ENCODE peak calls at places on chromosomes 3 and 15, in seven cellular contexts. One of them, this sample, is unnamed.

GRCh38 chr3:189554868-189555557 is 76.2 kb upstream of the TP63 start:
- DNase-seq in astrocyte: no peak
- DNase-seq in stomach: no peak
- DNase-seq in CD14-positive monocyte: no peak
- DNase-seq in heart left ventricle: peak
- DNase-seq in A549: no peak
- DNase-seq in psoas muscle: peak
- DNase-seq in this sample: no peak

GRCh38 chr3:186118692-186119091 is 9.8 kb upstream of the ETV5 start:
- DNase-seq in CD14-positive monocyte: no peak
- DNase-seq in stomach: no peak
- DNase-seq in A549: no peak
- DNase-seq in astrocyte: no peak
- DNase-seq in psoas muscle: no peak
- DNase-seq in heart left ventricle: no peak
- DNase-seq in this sample: no peak

GRCh38 chr3:15682766-15683165 is 81.2 kb downstream of the BTD start:
- DNase-seq in stomach: no peak
- DNase-seq in A549: no peak
- DNase-seq in CD14-positive monocyte: no peak
- DNase-seq in heart left ventricle: no peak
- DNase-seq in psoas muscle: no peak
- DNase-seq in astrocyte: no peak
- DNase-seq in this sample: no peak

GRCh38 chr15:50880651-50881114 is 27.8 kb upstream of the AP4E1 start:
- DNase-seq in psoas muscle: no peak
- DNase-seq in astrocyte: peak
- DNase-seq in heart left ventricle: no peak
- DNase-seq in CD14-positive monocyte: no peak
- DNase-seq in stomach: no peak
- DNase-seq in A549: no peak
- DNase-seq in this sample: no peak

GRCh38 chr15:76153241-76154197 is 93.7 kb downstream of the TMEM266 start:
- DNase-seq in astrocyte: no peak
- DNase-seq in stomach: no peak
- DNase-seq in A549: no peak
- DNase-seq in CD14-positive monocyte: no peak
- DNase-seq in heart left ventricle: no peak
- DNase-seq in psoas muscle: no peak
- DNase-seq in this sample: no peak

GRCh38 chr3:53588122-53588521 is 93.7 kb downstream of the CACNA1D start:
- DNase-seq in CD14-positive monocyte: no peak
- DNase-seq in stomach: no peak
- DNase-seq in A549: peak
- DNase-seq in heart left ventricle: no peak
- DNase-seq in astrocyte: no peak
- DNase-seq in psoas muscle: no peak
- DNase-seq in this sample: no peak

GRCh38 chr3:195175076-195175475 is 95.9 kb downstream of the XXYLT1 start:
- DNase-seq in CD14-positive monocyte: no peak
- DNase-seq in A549: no peak
- DNase-seq in psoas muscle: no peak
- DNase-seq in heart left ventricle: no peak
- DNase-seq in astrocyte: no peak
- DNase-seq in stomach: no peak
- DNase-seq in this sample: no peak

GRCh38 chr15:89512631-89513030 is 16.2 kb upstream of the RHCG start:
- DNase-seq in astrocyte: no peak
- DNase-seq in stomach: no peak
- DNase-seq in CD14-positive monocyte: no peak
- DNase-seq in A549: no peak
- DNase-seq in psoas muscle: no peak
- DNase-seq in heart left ventricle: no peak
- DNase-seq in this sample: peak

GRCh38 chr3:71784201-71784913 is 591 bp downstream of the PROK2 start:
- DNase-seq in CD14-positive monocyte: no peak
- DNase-seq in astrocyte: no peak
- DNase-seq in stomach: no peak
- DNase-seq in psoas muscle: no peak
- DNase-seq in A549: no peak
- DNase-seq in heart left ventricle: no peak
- DNase-seq in this sample: no peak

GRCh38 chr15:48596841-48597240 is 48.7 kb downstream of the FBN1 start:
- DNase-seq in stomach: no peak
- DNase-seq in CD14-positive monocyte: no peak
- DNase-seq in heart left ventricle: no peak
- DNase-seq in astrocyte: no peak
- DNase-seq in A549: no peak
- DNase-seq in psoas muscle: no peak
- DNase-seq in this sample: no peak

GRCh38 chr3:23821858-23822257 is 16.1 kb downstream of the UBE2E1 start:
- DNase-seq in astrocyte: no peak
- DNase-seq in stomach: no peak
- DNase-seq in heart left ventricle: no peak
- DNase-seq in A549: no peak
- DNase-seq in psoas muscle: no peak
- DNase-seq in CD14-positive monocyte: no peak
- DNase-seq in this sample: no peak

GRCh38 chr15:88376574-88377174 is 90.5 kb downstream of the MRPL46 start:
- DNase-seq in stomach: no peak
- DNase-seq in A549: no peak
- DNase-seq in CD14-positive monocyte: no peak
- DNase-seq in psoas muscle: no peak
- DNase-seq in astrocyte: peak
- DNase-seq in heart left ventricle: no peak
- DNase-seq in this sample: no peak

GRCh38 chr15:71951134-71951533 is 140.8 kb downstream of the NR2E3 start:
- DNase-seq in heart left ventricle: no peak
- DNase-seq in A549: no peak
- DNase-seq in astrocyte: peak
- DNase-seq in stomach: no peak
- DNase-seq in CD14-positive monocyte: no peak
- DNase-seq in psoas muscle: no peak
- DNase-seq in this sample: no peak

DNA sequence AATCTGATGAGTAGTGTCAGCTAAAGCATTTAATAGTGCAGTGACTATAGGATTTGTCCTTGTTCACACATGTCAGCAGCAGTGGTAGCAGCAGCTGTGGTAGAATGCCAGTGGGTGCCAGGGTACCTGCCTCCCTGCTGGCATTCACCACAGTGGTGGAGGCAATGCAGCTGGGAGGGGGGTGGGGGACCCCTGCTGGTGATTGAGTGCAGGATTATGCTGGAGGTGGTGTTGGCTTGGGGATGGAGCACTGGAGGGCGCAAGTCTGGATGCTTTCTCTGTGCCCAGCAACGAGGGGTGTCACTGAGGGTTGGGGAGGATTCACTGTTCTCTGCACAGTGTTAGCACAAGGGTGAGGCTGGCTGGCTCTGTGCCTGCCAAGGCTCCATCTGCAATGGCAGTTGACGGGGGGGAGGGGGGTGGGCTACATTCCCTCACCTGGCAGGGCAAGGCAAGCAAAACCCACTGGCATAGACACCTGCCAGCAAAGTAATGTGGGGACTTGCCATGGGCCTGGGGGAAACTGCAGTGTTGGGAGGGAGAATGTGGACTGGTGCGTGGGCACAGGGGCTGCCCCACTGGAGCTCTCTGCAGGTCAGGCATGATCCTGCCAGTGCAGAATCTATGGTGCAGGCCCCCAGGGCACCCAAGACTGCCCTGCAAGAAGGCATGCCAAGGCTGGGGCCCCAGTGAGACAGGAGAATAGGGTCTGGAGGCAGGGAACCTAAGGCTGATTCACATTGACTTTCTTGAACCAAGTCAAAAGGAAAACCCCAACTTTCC is 64.3 kb downstream of the MINDY4B start:
- DNase-seq in heart left ventricle: no peak
- DNase-seq in CD14-positive monocyte: no peak
- DNase-seq in A549: no peak
- DNase-seq in astrocyte: no peak
- DNase-seq in psoas muscle: no peak
- DNase-seq in stomach: no peak
- DNase-seq in this sample: no peak
- TF ChIP-seq CTCF in heart left ventricle: no peak
- TF ChIP-seq CTCF in CD14-positive monocyte: no peak
- TF ChIP-seq CTCF in A549: no peak
- TF ChIP-seq CTCF in astrocyte: no peak
- TF ChIP-seq CTCF in psoas muscle: no peak
- TF ChIP-seq CTCF in stomach: no peak
- TF ChIP-seq CTCF in this sample: no peak

GRCh38 chr3:129433565-129433964 is 5.1 kb upstream of the EFCAB12 start:
- DNase-seq in stomach: no peak
- DNase-seq in CD14-positive monocyte: no peak
- DNase-seq in A549: no peak
- DNase-seq in heart left ventricle: no peak
- DNase-seq in psoas muscle: no peak
- DNase-seq in astrocyte: no peak
- DNase-seq in this sample: no peak

GRCh38 chr3:129432671-129433070 is 4.2 kb upstream of the EFCAB12 start:
- DNase-seq in CD14-positive monocyte: no peak
- DNase-seq in psoas muscle: no peak
- DNase-seq in A549: no peak
- DNase-seq in heart left ventricle: no peak
- DNase-seq in astrocyte: no peak
- DNase-seq in stomach: no peak
- DNase-seq in this sample: no peak

GRCh38 chr3:129432036-129432435 is 3.6 kb upstream of the EFCAB12 start:
- DNase-seq in stomach: no peak
- DNase-seq in astrocyte: no peak
- DNase-seq in A549: no peak
- DNase-seq in heart left ventricle: no peak
- DNase-seq in psoas muscle: no peak
- DNase-seq in CD14-positive monocyte: no peak
- DNase-seq in this sample: no peak

GRCh38 chr3:129434140-129434539 is 5.6 kb downstream of the MBD4 start:
- DNase-seq in heart left ventricle: no peak
- DNase-seq in psoas muscle: no peak
- DNase-seq in astrocyte: no peak
- DNase-seq in CD14-positive monocyte: no peak
- DNase-seq in A549: no peak
- DNase-seq in stomach: no peak
- DNase-seq in this sample: no peak

GRCh38 chr3:129435367-129435766 is 4.4 kb downstream of the MBD4 start:
- DNase-seq in astrocyte: no peak
- DNase-seq in CD14-positive monocyte: no peak
- DNase-seq in A549: no peak
- DNase-seq in heart left ventricle: no peak
- DNase-seq in stomach: no peak
- DNase-seq in psoas muscle: no peak
- DNase-seq in this sample: no peak
- TF ChIP-seq CTCF in astrocyte: no peak
- TF ChIP-seq CTCF in CD14-positive monocyte: no peak
- TF ChIP-seq CTCF in A549: no peak
- TF ChIP-seq CTCF in heart left ventricle: no peak
- TF ChIP-seq CTCF in stomach: no peak
- TF ChIP-seq CTCF in psoas muscle: no peak
- TF ChIP-seq CTCF in this sample: no peak

GRCh38 chr3:96331341-96331740 is 483.1 kb upstream of the EPHA6 start:
- DNase-seq in heart left ventricle: no peak
- DNase-seq in stomach: no peak
- DNase-seq in A549: no peak
- DNase-seq in CD14-positive monocyte: no peak
- DNase-seq in astrocyte: no peak
- DNase-seq in psoas muscle: no peak
- DNase-seq in this sample: no peak
- TF ChIP-seq CTCF in heart left ventricle: no peak
- TF ChIP-seq CTCF in stomach: no peak
- TF ChIP-seq CTCF in A549: peak
- TF ChIP-seq CTCF in CD14-positive monocyte: no peak
- TF ChIP-seq CTCF in astrocyte: no peak
- TF ChIP-seq CTCF in psoas muscle: no peak
- TF ChIP-seq CTCF in this sample: no peak

GRCh38 chr3:100268156-100268555 is 7.4 kb downstream of the TBC1D23 start:
- DNase-seq in A549: no peak
- DNase-seq in stomach: no peak
- DNase-seq in CD14-positive monocyte: no peak
- DNase-seq in psoas muscle: no peak
- DNase-seq in astrocyte: no peak
- DNase-seq in heart left ventricle: no peak
- DNase-seq in this sample: no peak

GRCh38 chr3:100270218-100270588 is 9.4 kb downstream of the TBC1D23 start:
- DNase-seq in psoas muscle: no peak
- DNase-seq in A549: no peak
- DNase-seq in astrocyte: no peak
- DNase-seq in CD14-positive monocyte: no peak
- DNase-seq in heart left ventricle: no peak
- DNase-seq in stomach: no peak
- DNase-seq in this sample: no peak

GRCh38 chr3:100266531-100266930 is 5.7 kb downstream of the TBC1D23 start:
- DNase-seq in stomach: no peak
- DNase-seq in psoas muscle: no peak
- DNase-seq in CD14-positive monocyte: no peak
- DNase-seq in astrocyte: no peak
- DNase-seq in heart left ventricle: no peak
- DNase-seq in A549: no peak
- DNase-seq in this sample: no peak

GRCh38 chr3:100269410-100270217 is 8.8 kb downstream of the TBC1D23 start:
- DNase-seq in A549: no peak
- DNase-seq in CD14-positive monocyte: no peak
- DNase-seq in astrocyte: peak
- DNase-seq in heart left ventricle: no peak
- DNase-seq in stomach: no peak
- DNase-seq in psoas muscle: no peak
- DNase-seq in this sample: no peak

GRCh38 chr3:100268986-100269385 is 8.2 kb downstream of the TBC1D23 start:
- DNase-seq in CD14-positive monocyte: no peak
- DNase-seq in stomach: no peak
- DNase-seq in astrocyte: no peak
- DNase-seq in psoas muscle: no peak
- DNase-seq in A549: no peak
- DNase-seq in heart left ventricle: no peak
- DNase-seq in this sample: no peak
- TF ChIP-seq CTCF in CD14-positive monocyte: no peak
- TF ChIP-seq CTCF in stomach: no peak
- TF ChIP-seq CTCF in astrocyte: no peak
- TF ChIP-seq CTCF in psoas muscle: no peak
- TF ChIP-seq CTCF in A549: no peak
- TF ChIP-seq CTCF in heart left ventricle: no peak
- TF ChIP-seq CTCF in this sample: no peak

GRCh38 chr3:98985406-98985805 is 83.9 kb upstream of the DCBLD2 start:
- DNase-seq in heart left ventricle: no peak
- DNase-seq in astrocyte: no peak
- DNase-seq in A549: no peak
- DNase-seq in CD14-positive monocyte: no peak
- DNase-seq in stomach: no peak
- DNase-seq in psoas muscle: no peak
- DNase-seq in this sample: no peak
- TF ChIP-seq CTCF in heart left ventricle: no peak
- TF ChIP-seq CTCF in astrocyte: no peak
- TF ChIP-seq CTCF in A549: peak
- TF ChIP-seq CTCF in CD14-positive monocyte: no peak
- TF ChIP-seq CTCF in stomach: no peak
- TF ChIP-seq CTCF in psoas muscle: no peak
- TF ChIP-seq CTCF in this sample: no peak

GRCh38 chr3:60948488-60948887 is 302.8 kb downstream of the FHIT start:
- DNase-seq in stomach: no peak
- DNase-seq in heart left ventricle: no peak
- DNase-seq in A549: no peak
- DNase-seq in astrocyte: no peak
- DNase-seq in psoas muscle: no peak
- DNase-seq in CD14-positive monocyte: no peak
- DNase-seq in this sample: no peak
- TF ChIP-seq CTCF in stomach: no peak
- TF ChIP-seq CTCF in heart left ventricle: no peak
- TF ChIP-seq CTCF in A549: no peak
- TF ChIP-seq CTCF in astrocyte: peak
- TF ChIP-seq CTCF in psoas muscle: no peak
- TF ChIP-seq CTCF in CD14-positive monocyte: no peak
- TF ChIP-seq CTCF in this sample: no peak